ENCODE peak calls at places on chromosomes 1 and 21, in seven cellular contexts. G is tibial nerve, L is Peyer's patch, K is H1, P is kidney, T is right atrium auricular region, X is GM23248. H is an unnamed sample. For H3K4me1, the result is how much of the 10 kb centered on the place peaks cover.

GRCh38 chr21:14995695-14996490 is 68.9 kb downstream of the NRIP1 start:
- DNase-seq in G (no peak), L (no peak), K (no peak), P (no peak), T (no peak), X (peak), H (no peak)

GRCh38 chr1:38648417-38648816 is 211.2 kb downstream of the RRAGC start:
- DNase-seq in G (no peak), L (no peak), K (no peak), P (no peak), T (no peak), X (no peak), H (no peak)

GRCh38 chr1:169193191-169193850 is 86.8 kb downstream of the ATP1B1 start:
- DNase-seq in G (no peak), L (no peak), K (no peak), P (no peak), T (no peak), X (no peak), H (peak)

GRCh38 chr1:27517305-27517704 is 27.3 kb upstream of the WASF2 start:
- DNase-seq in G (no peak), L (no peak), K (no peak), P (no peak), T (no peak), X (no peak), H (no peak)

GRCh38 chr1:177505905-177506590 is 335.3 kb downstream of the BRINP2 start:
- DNase-seq in G (no peak), L (no peak), K (no peak), P (no peak), T (no peak), X (peak), H (no peak)

GRCh38 chr1:202268032-202268431 is 73.7 kb downstream of the UBE2T start:
- DNase-seq in G (no peak), L (no peak), K (no peak), P (no peak), T (no peak), X (no peak), H (no peak)

GRCh38 chr1:110233861-110234260 is 23.7 kb downstream of the KCNC4 start:
- DNase-seq in G (no peak), L (no peak), K (no peak), P (no peak), T (no peak), X (no peak), H (no peak)

GRCh38 chr1:51950701-51951100 is 39.8 kb downstream of the RAB3B start:
- DNase-seq in G (no peak), L (no peak), K (no peak), P (no peak), T (no peak), X (no peak), H (no peak)

GRCh38 chr1:235710665-235711064 is 61.1 kb upstream of the GNG4 start:
- DNase-seq in G (no peak), L (no peak), K (no peak), P (no peak), T (no peak), X (no peak), H (no peak)

GRCh38 chr1:89065077-89065868 is at the start of gene GBP1:
- DNase-seq in G (peak), L (no peak), K (no peak), P (no peak), T (no peak), X (peak), H (no peak)

GRCh38 chr1:36287595-36287994 is 18.6 kb upstream of the SH3D21 start:
- DNase-seq in G (no peak), L (no peak), K (no peak), P (no peak), T (no peak), X (no peak), H (no peak)

GRCh38 chr1:19852036-19852435 is 30.2 kb upstream of the OTUD3 start:
- DNase-seq in G (no peak), L (no peak), K (no peak), P (no peak), T (no peak), X (no peak), H (no peak)

GRCh38 chr1:226738995-226739695 is at the start of gene ITPKB:
- DNase-seq in G (peak), L (peak), K (peak), P (peak), T (no peak), X (peak), H (peak)

GRCh38 chr1:215007880-215008279 is 74.7 kb upstream of the KCNK2 start:
- DNase-seq in G (no peak), L (no peak), K (no peak), P (no peak), T (no peak), X (peak), H (no peak)

GRCh38 chr1:206451146-206451545 is 19.1 kb upstream of the IKBKE start:
- DNase-seq in G (no peak), L (no peak), K (no peak), P (no peak), T (no peak), X (no peak), H (no peak)

GRCh38 chr1:82578086-82578726 is 777.5 kb downstream of the ADGRL2 start:
- DNase-seq in G (no peak), L (no peak), K (no peak), P (no peak), T (no peak), X (no peak), H (no peak)

GRCh38 chr1:166383137-166383536 is 216.3 kb upstream of the FAM78B start:
- DNase-seq in G (no peak), L (no peak), K (peak), P (no peak), T (no peak), X (no peak), H (no peak)

GRCh38 chr1:193211539-193211938 is 25.1 kb upstream of the B3GALT2 start:
- DNase-seq in G (no peak), L (no peak), K (no peak), P (no peak), T (no peak), X (peak), H (no peak)

GRCh38 chr1:191074877-191075276 is 597.2 kb upstream of the BRINP3 start:
- DNase-seq in G (no peak), L (no peak), K (no peak), P (no peak), T (no peak), X (no peak), H (no peak)

GRCh38 chr1:94039871-94040569 is 80.9 kb downstream of the ABCA4 start:
- DNase-seq in G (peak), L (no peak), K (no peak), P (no peak), T (no peak), X (peak), H (no peak)

GRCh38 chr1:59375321-59376220 is 78.7 kb downstream of the FGGY start:
- DNase-seq in G (no peak), L (no peak), K (no peak), P (no peak), T (no peak), X (peak), H (no peak)

GRCh38 chr1:117093091-117093534 is 28.4 kb downstream of the TRIM45 start:
- DNase-seq in G (peak), L (no peak), K (no peak), P (no peak), T (peak), X (peak), H (peak)

GRCh38 chr1:3522564-3523270 is 68.3 kb downstream of the ARHGEF16 start:
- DNase-seq in G (no peak), L (no peak), K (no peak), P (no peak), T (no peak), X (peak), H (no peak)

GRCh38 chr1:229370601-229371021 is 27.8 kb upstream of the CCSAP start:
- DNase-seq in G (no peak), L (no peak), K (no peak), P (no peak), T (peak), X (no peak), H (peak)

GRCh38 chr1:78633209-78633608 is 13.0 kb downstream of the IFI44L start:
- DNase-seq in G (no peak), L (no peak), K (no peak), P (no peak), T (no peak), X (no peak), H (no peak)

GRCh38 chr1:74464037-74464436 is 48.4 kb downstream of the LRRC53 start:
- DNase-seq in G (no peak), L (no peak), K (no peak), P (no peak), T (no peak), X (peak), H (no peak)

GRCh38 chr1:8374812-8375211 is 56.9 kb downstream of the SLC45A1 start:
- DNase-seq in G (no peak), L (no peak), K (no peak), P (no peak), T (no peak), X (peak), H (no peak)

GRCh38 chr1:91559838-91560514 is 59.3 kb downstream of the CDC7 start:
- DNase-seq in G (no peak), L (no peak), K (no peak), P (no peak), T (no peak), X (no peak), H (no peak)

GRCh38 chr1:3171761-3172160 is 102.8 kb downstream of the PRDM16 start:
- DNase-seq in G (no peak), L (no peak), K (no peak), P (no peak), T (no peak), X (no peak), H (peak)

DNA sequence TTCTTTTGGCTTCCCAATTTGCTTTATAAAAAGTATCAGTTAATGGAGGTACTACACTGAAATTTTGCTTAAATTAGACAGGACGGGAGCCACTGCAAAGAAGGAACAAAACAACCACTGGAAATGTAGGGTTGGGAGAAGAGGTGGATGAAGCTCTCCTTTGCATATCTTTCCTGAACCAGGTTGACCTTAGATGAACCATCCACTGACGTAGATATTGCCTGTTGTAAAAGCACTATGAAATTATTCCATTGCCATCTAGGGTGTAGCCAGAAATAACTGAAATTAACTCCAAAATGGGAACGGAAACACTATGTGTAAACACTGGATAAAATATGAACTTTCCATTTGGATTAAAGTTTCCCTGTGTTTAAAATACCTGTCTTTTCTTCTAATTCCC is 1.2 kb upstream of the ABL2 start:
- DNase-seq in G (no peak), L (no peak), K (no peak), P (no peak), T (no peak), X (no peak), H (no peak)
- H3K4me1 ChIP-seq in G (under half), L (under half), K (under half), P (under half), T (under half), X (under half), H (under half)

GRCh38 chr1:220875233-220875632 is 4.0 kb upstream of the HLX start:
- DNase-seq in G (no peak), L (no peak), K (no peak), P (no peak), T (no peak), X (no peak), H (no peak)
- H3K4me1 ChIP-seq in G (under half), L (under half), K (under half), P (under half), T (under half), X (under half), H (under half)

GRCh38 chr1:228145498-228146425 is 4.0 kb upstream of the GJC2 start:
- DNase-seq in G (no peak), L (no peak), K (no peak), P (peak), T (no peak), X (no peak), H (no peak)
- H3K4me1 ChIP-seq in G (under half), L (under half), K (under half), P (half or more), T (half or more), X (under half), H (under half)

GRCh38 chr1:47548188-47548587 is 110.3 kb downstream of the FOXD2 start:
- DNase-seq in G (no peak), L (no peak), K (no peak), P (no peak), T (no peak), X (no peak), H (no peak)

GRCh38 chr1:47547753-47548152 is 109.9 kb downstream of the FOXD2 start:
- DNase-seq in G (no peak), L (no peak), K (no peak), P (no peak), T (no peak), X (peak), H (no peak)

GRCh38 chr1:47551971-47552528 is 114.2 kb downstream of the FOXD2 start:
- DNase-seq in G (no peak), L (no peak), K (no peak), P (no peak), T (no peak), X (no peak), H (no peak)

GRCh38 chr1:47545912-47546483 is 108.2 kb downstream of the FOXD2 start:
- DNase-seq in G (no peak), L (no peak), K (no peak), P (no peak), T (no peak), X (no peak), H (no peak)

DNA sequence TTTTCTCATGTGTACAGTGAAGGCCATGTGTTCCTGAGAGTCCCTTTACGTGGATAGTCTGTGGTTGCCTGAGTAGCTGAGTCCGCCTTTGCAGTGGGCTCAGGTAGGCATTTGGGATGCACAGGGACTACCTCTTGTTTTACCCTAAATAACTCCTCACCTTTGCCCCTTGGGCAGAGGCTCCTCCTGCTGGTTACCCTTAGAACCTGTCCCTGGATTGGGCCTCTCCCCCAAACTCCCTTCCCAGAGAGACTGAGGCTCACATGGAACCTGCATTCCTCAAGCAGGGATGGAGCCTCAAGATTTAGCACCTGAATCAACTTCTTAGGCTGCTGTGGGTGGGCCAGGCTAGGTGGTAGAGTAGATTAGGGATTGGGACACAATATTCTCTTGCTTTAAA is 111.7 kb downstream of the FOXD2 start:
- DNase-seq in G (no peak), L (no peak), K (no peak), P (no peak), T (no peak), X (no peak), H (no peak)
- H3K4me1 ChIP-seq in G (under half), L (under half), K (under half), P (under half), T (under half), X (under half), H (under half)

GRCh38 chr21:38486705-38487104 is 11.6 kb downstream of the ERG start:
- DNase-seq in G (no peak), L (no peak), K (no peak), P (no peak), T (no peak), X (peak), H (no peak)
- H3K4me1 ChIP-seq in G (under half), L (under half), K (under half), P (under half), T (under half), X (under half), H (under half)

GRCh38 chr21:34200288-34200905 is 127.0 kb downstream of the MRPS6 start:
- DNase-seq in G (no peak), L (no peak), K (no peak), P (no peak), T (no peak), X (no peak), H (no peak)

GRCh38 chr21:34199121-34199910 is 125.9 kb downstream of the MRPS6 start:
- DNase-seq in G (no peak), L (no peak), K (peak), P (no peak), T (no peak), X (no peak), H (no peak)

GRCh38 chr21:34202553-34203332 is 129.4 kb downstream of the MRPS6 start:
- DNase-seq in G (no peak), L (no peak), K (peak), P (peak), T (peak), X (no peak), H (peak)

GRCh38 chr21:34201001-34201400 is 127.6 kb downstream of the MRPS6 start:
- DNase-seq in G (no peak), L (no peak), K (no peak), P (no peak), T (no peak), X (no peak), H (no peak)

GRCh38 chr21:34201441-34201838 is 128.1 kb downstream of the MRPS6 start:
- DNase-seq in G (no peak), L (no peak), K (peak), P (no peak), T (no peak), X (no peak), H (no peak)
- H3K4me1 ChIP-seq in G (under half), L (under half), K (under half), P (under half), T (under half), X (under half), H (under half)

GRCh38 chr1:22729921-22730320 is 19.3 kb downstream of the EPHB2 start:
- DNase-seq in G (no peak), L (no peak), K (no peak), P (no peak), T (no peak), X (no peak), H (no peak)
- H3K4me1 ChIP-seq in G (under half), L (under half), K (under half), P (under half), T (under half), X (under half), H (under half)